ENCODE peak calls at places on chromosomes 3 and 15, in ten cellular contexts. One of them, this sample, is unnamed.

GRCh38 chr3:108818404-108818803 is 4.2 kb upstream of the TRAT1 start:
- DNase-seq in mammary epithelial cell: peak; percentile 27
- DNase-seq in GM23248: peak; percentile 0
- DNase-seq in PC-9: peak; percentile 20
- DNase-seq in transverse colon: peak; percentile 47
- DNase-seq in SJSA1: peak; percentile 31
- DNase-seq in Caco-2: peak; percentile 61
- DNase-seq in NT2/D1: peak; percentile 25
- DNase-seq in neural progenitor cell: peak; percentile 72
- DNase-seq in cardiac muscle cell: peak; percentile 6
- DNase-seq in this sample: no peak

GRCh38 chr3:14137445-14137844 is 12.6 kb downstream of the TMEM43 start:
- DNase-seq in mammary epithelial cell: peak; percentile 35
- DNase-seq in GM23248: peak; percentile 56
- DNase-seq in PC-9: no peak
- DNase-seq in transverse colon: no peak
- DNase-seq in SJSA1: no peak
- DNase-seq in Caco-2: no peak
- DNase-seq in NT2/D1: no peak
- DNase-seq in neural progenitor cell: no peak
- DNase-seq in cardiac muscle cell: no peak
- DNase-seq in this sample: no peak

GRCh38 chr3:36362973-36363372 is 17.3 kb upstream of the STAC start:
- DNase-seq in mammary epithelial cell: peak; percentile 81
- DNase-seq in GM23248: peak; percentile 79
- DNase-seq in PC-9: peak; percentile 55
- DNase-seq in transverse colon: no peak
- DNase-seq in SJSA1: peak; percentile 74
- DNase-seq in Caco-2: no peak
- DNase-seq in NT2/D1: no peak
- DNase-seq in neural progenitor cell: no peak
- DNase-seq in cardiac muscle cell: peak; percentile 43
- DNase-seq in this sample: peak; percentile 48

GRCh38 chr3:20111836-20112235 is 71.6 kb downstream of the KAT2B start:
- DNase-seq in mammary epithelial cell: peak; percentile 39
- DNase-seq in GM23248: no peak
- DNase-seq in PC-9: peak; percentile 9
- DNase-seq in transverse colon: no peak
- DNase-seq in SJSA1: no peak
- DNase-seq in Caco-2: no peak
- DNase-seq in NT2/D1: no peak
- DNase-seq in neural progenitor cell: peak; percentile 2
- DNase-seq in cardiac muscle cell: no peak
- DNase-seq in this sample: no peak

GRCh38 chr3:14265246-14265962 is 86.8 kb downstream of the LSM3 start:
- DNase-seq in mammary epithelial cell: no peak
- DNase-seq in GM23248: peak; percentile 54
- DNase-seq in PC-9: peak; percentile 25
- DNase-seq in transverse colon: no peak
- DNase-seq in SJSA1: peak; percentile 55
- DNase-seq in Caco-2: peak; percentile 52
- DNase-seq in NT2/D1: no peak
- DNase-seq in neural progenitor cell: no peak
- DNase-seq in cardiac muscle cell: peak; percentile 70
- DNase-seq in this sample: peak; percentile 34

GRCh38 chr3:185210621-185211157 is 43.2 kb downstream of the EHHADH start:
- DNase-seq in mammary epithelial cell: no peak
- DNase-seq in GM23248: no peak
- DNase-seq in PC-9: no peak
- DNase-seq in transverse colon: no peak
- DNase-seq in SJSA1: no peak
- DNase-seq in Caco-2: no peak
- DNase-seq in NT2/D1: no peak
- DNase-seq in neural progenitor cell: peak; percentile 39
- DNase-seq in cardiac muscle cell: no peak
- DNase-seq in this sample: no peak

GRCh38 chr3:138348950-138349739 is 766 bp downstream of the MRAS start:
- DNase-seq in mammary epithelial cell: no peak
- DNase-seq in GM23248: peak; percentile 72
- DNase-seq in PC-9: no peak
- DNase-seq in transverse colon: no peak
- DNase-seq in SJSA1: peak; percentile 51
- DNase-seq in Caco-2: peak; percentile 41
- DNase-seq in NT2/D1: no peak
- DNase-seq in neural progenitor cell: peak; percentile 50
- DNase-seq in cardiac muscle cell: peak; percentile 38
- DNase-seq in this sample: peak; percentile 61

GRCh38 chr3:14634763-14635400 is 16.7 kb upstream of the CCDC174 start:
- DNase-seq in mammary epithelial cell: peak; percentile 64
- DNase-seq in GM23248: peak; percentile 78
- DNase-seq in PC-9: no peak
- DNase-seq in transverse colon: no peak
- DNase-seq in SJSA1: no peak
- DNase-seq in Caco-2: no peak
- DNase-seq in NT2/D1: no peak
- DNase-seq in neural progenitor cell: no peak
- DNase-seq in cardiac muscle cell: no peak
- DNase-seq in this sample: no peak

GRCh38 chr3:112092439-112093179 is 6.4 kb downstream of the C3orf52 start:
- DNase-seq in mammary epithelial cell: no peak
- DNase-seq in GM23248: peak; percentile 31
- DNase-seq in PC-9: no peak
- DNase-seq in transverse colon: peak; percentile 37
- DNase-seq in SJSA1: no peak
- DNase-seq in Caco-2: no peak
- DNase-seq in NT2/D1: no peak
- DNase-seq in neural progenitor cell: peak; percentile 37
- DNase-seq in cardiac muscle cell: peak; percentile 83
- DNase-seq in this sample: no peak

GRCh38 chr15:65525622-65526021 is 4.6 kb upstream of the HACD3 start:
- DNase-seq in mammary epithelial cell: peak; percentile 10
- DNase-seq in GM23248: peak; percentile 36
- DNase-seq in PC-9: no peak
- DNase-seq in transverse colon: peak; percentile 36
- DNase-seq in SJSA1: no peak
- DNase-seq in Caco-2: no peak
- DNase-seq in NT2/D1: no peak
- DNase-seq in neural progenitor cell: no peak
- DNase-seq in cardiac muscle cell: peak; percentile 58
- DNase-seq in this sample: no peak

GRCh38 chr3:191529992-191530391 is 69.0 kb downstream of the PYDC2 start:
- DNase-seq in mammary epithelial cell: no peak
- DNase-seq in GM23248: no peak
- DNase-seq in PC-9: no peak
- DNase-seq in transverse colon: no peak
- DNase-seq in SJSA1: no peak
- DNase-seq in Caco-2: no peak
- DNase-seq in NT2/D1: no peak
- DNase-seq in neural progenitor cell: no peak
- DNase-seq in cardiac muscle cell: no peak
- DNase-seq in this sample: no peak

GRCh38 chr15:73030280-73030679 is 22.0 kb upstream of the NEO1 start:
- DNase-seq in mammary epithelial cell: no peak
- DNase-seq in GM23248: no peak
- DNase-seq in PC-9: no peak
- DNase-seq in transverse colon: no peak
- DNase-seq in SJSA1: no peak
- DNase-seq in Caco-2: no peak
- DNase-seq in NT2/D1: no peak
- DNase-seq in neural progenitor cell: no peak
- DNase-seq in cardiac muscle cell: no peak
- DNase-seq in this sample: no peak

GRCh38 chr15:31328425-31328998 is 1.9 kb downstream of the KLF13 start:
- DNase-seq in mammary epithelial cell: peak; percentile 49
- DNase-seq in GM23248: peak; percentile 89
- DNase-seq in PC-9: no peak
- DNase-seq in transverse colon: no peak
- DNase-seq in SJSA1: no peak
- DNase-seq in Caco-2: no peak
- DNase-seq in NT2/D1: no peak
- DNase-seq in neural progenitor cell: no peak
- DNase-seq in cardiac muscle cell: no peak
- DNase-seq in this sample: peak; percentile 79

GRCh38 chr15:31325432-31325975 is 1.1 kb upstream of the KLF13 start:
- DNase-seq in mammary epithelial cell: no peak
- DNase-seq in GM23248: peak; percentile 58
- DNase-seq in PC-9: no peak
- DNase-seq in transverse colon: peak; percentile 77
- DNase-seq in SJSA1: peak; percentile 72
- DNase-seq in Caco-2: no peak
- DNase-seq in NT2/D1: no peak
- DNase-seq in neural progenitor cell: peak; percentile 52
- DNase-seq in cardiac muscle cell: no peak
- DNase-seq in this sample: no peak

GRCh38 chr15:31327674-31328424 is 1.2 kb downstream of the KLF13 start:
- DNase-seq in mammary epithelial cell: peak; percentile 28
- DNase-seq in GM23248: peak; percentile 77
- DNase-seq in PC-9: peak; percentile 22
- DNase-seq in transverse colon: peak; percentile 82
- DNase-seq in SJSA1: no peak
- DNase-seq in Caco-2: peak; percentile 78
- DNase-seq in NT2/D1: no peak
- DNase-seq in neural progenitor cell: peak; percentile 70
- DNase-seq in cardiac muscle cell: peak; percentile 55
- DNase-seq in this sample: peak; percentile 78

GRCh38 chr15:31325976-31326728 is 483 bp upstream of the KLF13 start:
- DNase-seq in mammary epithelial cell: peak; percentile 98
- DNase-seq in GM23248: peak; percentile 98
- DNase-seq in PC-9: peak; percentile 88
- DNase-seq in transverse colon: peak; percentile 99
- DNase-seq in SJSA1: peak; percentile 98
- DNase-seq in Caco-2: peak; percentile 97
- DNase-seq in NT2/D1: peak; percentile 83
- DNase-seq in neural progenitor cell: peak; percentile 99
- DNase-seq in cardiac muscle cell: peak; percentile 99
- DNase-seq in this sample: peak; percentile 99

DNA sequence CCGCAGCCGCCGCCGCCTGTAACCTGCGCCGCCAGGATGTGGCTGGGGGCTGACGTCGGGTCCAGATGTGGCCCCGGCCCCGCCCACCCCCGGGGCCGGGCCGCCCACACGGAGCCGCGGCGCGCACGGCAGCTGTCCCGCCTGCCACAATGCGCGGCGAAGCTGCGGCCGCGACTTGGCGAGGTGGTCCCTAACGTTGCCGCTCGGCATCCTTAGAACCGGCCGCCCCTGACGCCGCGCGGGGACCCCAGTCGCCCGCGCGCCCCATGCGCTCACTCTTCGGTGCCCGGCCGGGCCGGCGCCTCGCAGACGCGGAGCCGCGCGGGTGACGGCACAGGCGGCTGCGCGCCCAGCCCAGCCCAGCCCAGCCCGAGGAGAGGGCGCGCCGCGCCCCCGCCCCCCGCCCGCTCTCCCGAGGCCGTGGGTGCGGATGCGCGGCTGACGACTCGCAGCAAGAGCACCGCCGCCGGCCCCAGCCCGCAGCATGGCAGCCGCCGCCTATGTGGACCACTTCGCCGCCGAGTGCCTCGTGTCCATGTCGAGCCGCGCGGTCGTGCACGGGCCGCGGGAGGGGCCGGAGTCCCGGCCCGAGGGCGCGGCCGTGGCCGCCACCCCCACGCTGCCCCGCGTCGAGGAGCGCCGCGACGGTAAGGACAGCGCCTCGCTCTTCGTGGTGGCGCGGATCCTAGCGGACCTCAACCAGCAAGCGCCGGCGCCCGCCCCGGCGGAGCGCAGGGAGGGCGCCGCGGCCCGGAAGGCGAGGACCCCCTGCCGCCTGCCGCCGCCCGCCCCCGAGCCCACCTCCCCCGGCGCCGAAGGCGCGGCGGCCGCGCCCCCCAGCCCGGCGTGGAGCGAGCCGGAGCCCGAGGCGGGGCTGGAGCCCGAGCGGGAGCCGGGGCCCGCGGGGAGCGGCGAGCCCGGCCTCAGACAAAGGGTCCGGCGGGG is at the start of gene KLF13:
- DNase-seq in mammary epithelial cell: peak; percentile 73
- DNase-seq in GM23248: peak; percentile 90
- DNase-seq in PC-9: no peak
- DNase-seq in transverse colon: peak; percentile 76
- DNase-seq in SJSA1: peak; percentile 61
- DNase-seq in Caco-2: peak; percentile 57
- DNase-seq in NT2/D1: no peak
- DNase-seq in neural progenitor cell: peak; percentile 61
- DNase-seq in cardiac muscle cell: peak; percentile 77
- DNase-seq in this sample: peak; percentile 83
- H3K4me1 ChIP-seq in mammary epithelial cell: peaks cover 14% of the 10 kb centered on the region
- H3K4me1 ChIP-seq in GM23248: peaks cover 5% of the 10 kb centered on the region
- H3K4me1 ChIP-seq in PC-9: no peaks in the 10 kb centered on the region
- H3K4me1 ChIP-seq in transverse colon: peaks cover 46% of the 10 kb centered on the region
- H3K4me1 ChIP-seq in SJSA1: peaks cover 29% of the 10 kb centered on the region
- H3K4me1 ChIP-seq in Caco-2: peaks cover 11% of the 10 kb centered on the region
- H3K4me1 ChIP-seq in NT2/D1: peaks cover 9% of the 10 kb centered on the region
- H3K4me1 ChIP-seq in neural progenitor cell: peaks cover 6% of the 10 kb centered on the region
- H3K4me1 ChIP-seq in cardiac muscle cell: peaks cover 15% of the 10 kb centered on the region
- H3K4me1 ChIP-seq in this sample: peaks cover 36% of the 10 kb centered on the region

GRCh38 chr15:41932939-41933725 is 39.2 kb downstream of the EHD4 start:
- DNase-seq in mammary epithelial cell: no peak
- DNase-seq in GM23248: no peak
- DNase-seq in PC-9: no peak
- DNase-seq in transverse colon: no peak
- DNase-seq in SJSA1: no peak
- DNase-seq in Caco-2: no peak
- DNase-seq in NT2/D1: no peak
- DNase-seq in neural progenitor cell: no peak
- DNase-seq in cardiac muscle cell: no peak
- DNase-seq in this sample: no peak
- H3K4me1 ChIP-seq in mammary epithelial cell: peaks cover 72% of the 10 kb centered on the region
- H3K4me1 ChIP-seq in GM23248: peaks cover 45% of the 10 kb centered on the region
- H3K4me1 ChIP-seq in PC-9: peaks cover 61% of the 10 kb centered on the region
- H3K4me1 ChIP-seq in transverse colon: peaks cover 47% of the 10 kb centered on the region
- H3K4me1 ChIP-seq in SJSA1: peaks cover 64% of the 10 kb centered on the region
- H3K4me1 ChIP-seq in Caco-2: peaks cover 39% of the 10 kb centered on the region
- H3K4me1 ChIP-seq in NT2/D1: peaks cover 9% of the 10 kb centered on the region
- H3K4me1 ChIP-seq in neural progenitor cell: peaks cover 32% of the 10 kb centered on the region
- H3K4me1 ChIP-seq in cardiac muscle cell: peaks cover 30% of the 10 kb centered on the region
- H3K4me1 ChIP-seq in this sample: peaks cover 47% of the 10 kb centered on the region

DNA sequence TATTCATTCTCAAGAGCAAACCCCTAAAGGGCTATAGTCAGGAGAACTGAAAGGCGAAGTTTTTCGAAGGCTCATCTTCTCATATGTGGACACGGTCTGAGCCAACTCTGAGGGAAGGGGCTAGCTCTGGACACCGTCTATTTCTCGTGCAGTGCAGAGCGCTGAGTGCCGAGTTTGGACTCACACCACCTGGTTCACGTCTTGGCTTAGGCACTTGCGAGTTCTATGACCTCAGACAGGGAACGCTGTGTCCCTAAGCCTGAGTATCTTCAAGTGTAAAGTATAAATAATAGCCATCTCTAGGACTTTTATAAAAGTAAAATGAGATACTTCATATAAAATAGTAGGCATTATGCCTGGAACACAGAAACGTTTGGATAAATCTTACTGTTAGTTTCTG is 223.7 kb downstream of the FMN1 start:
- DNase-seq in mammary epithelial cell: no peak
- DNase-seq in GM23248: no peak
- DNase-seq in PC-9: no peak
- DNase-seq in transverse colon: peak; percentile 24
- DNase-seq in SJSA1: no peak
- DNase-seq in Caco-2: no peak
- DNase-seq in NT2/D1: no peak
- DNase-seq in neural progenitor cell: no peak
- DNase-seq in cardiac muscle cell: no peak
- DNase-seq in this sample: no peak
- H3K4me1 ChIP-seq in mammary epithelial cell: no peaks in the 10 kb centered on the region
- H3K4me1 ChIP-seq in GM23248: peaks cover 20% of the 10 kb centered on the region
- H3K4me1 ChIP-seq in PC-9: no peaks in the 10 kb centered on the region
- H3K4me1 ChIP-seq in transverse colon: no peaks in the 10 kb centered on the region
- H3K4me1 ChIP-seq in SJSA1: no peaks in the 10 kb centered on the region
- H3K4me1 ChIP-seq in Caco-2: no peaks in the 10 kb centered on the region
- H3K4me1 ChIP-seq in NT2/D1: no peaks in the 10 kb centered on the region
- H3K4me1 ChIP-seq in neural progenitor cell: peaks cover 9% of the 10 kb centered on the region
- H3K4me1 ChIP-seq in cardiac muscle cell: no peaks in the 10 kb centered on the region
- H3K4me1 ChIP-seq in this sample: peaks cover 57% of the 10 kb centered on the region

GRCh38 chr3:159765860-159766294 is 222.8 kb upstream of the IL12A start:
- DNase-seq in mammary epithelial cell: no peak
- DNase-seq in GM23248: peak; percentile 15
- DNase-seq in PC-9: no peak
- DNase-seq in transverse colon: no peak
- DNase-seq in SJSA1: no peak
- DNase-seq in Caco-2: no peak
- DNase-seq in NT2/D1: no peak
- DNase-seq in neural progenitor cell: no peak
- DNase-seq in cardiac muscle cell: no peak
- DNase-seq in this sample: no peak
- H3K4me1 ChIP-seq in mammary epithelial cell: peaks cover 48% of the 10 kb centered on the region
- H3K4me1 ChIP-seq in GM23248: peaks cover 33% of the 10 kb centered on the region
- H3K4me1 ChIP-seq in PC-9: peaks cover 41% of the 10 kb centered on the region
- H3K4me1 ChIP-seq in transverse colon: peaks cover 18% of the 10 kb centered on the region
- H3K4me1 ChIP-seq in SJSA1: peaks cover 39% of the 10 kb centered on the region
- H3K4me1 ChIP-seq in Caco-2: peaks cover 26% of the 10 kb centered on the region
- H3K4me1 ChIP-seq in NT2/D1: no peaks in the 10 kb centered on the region
- H3K4me1 ChIP-seq in neural progenitor cell: peaks cover 6% of the 10 kb centered on the region
- H3K4me1 ChIP-seq in cardiac muscle cell: peaks cover 7% of the 10 kb centered on the region
- H3K4me1 ChIP-seq in this sample: peaks cover 16% of the 10 kb centered on the region

This sample was measured in adipocyte.